ENCODE peak calls at places on chromosomes 6 and 20, in four cellular contexts. B is HepG2, Y is K562, D is GM12878. S is an unnamed sample.

GRCh38 chr6:45504947-45505346 is 127.2 kb upstream of the SUPT3H start:
- DNase-seq in D (no peak), B (no peak), Y (peak), S (peak)

GRCh38 chr6:82385102-82385501 is 21.5 kb downstream of the TPBG start:
- DNase-seq in D (no peak), B (no peak), Y (no peak), S (no peak)

GRCh38 chr6:71408966-71409723 is 120.5 kb downstream of the OGFRL1 start:
- DNase-seq in D (no peak), Y (no peak), B (no peak), S (no peak)

GRCh38 chr6:75272145-75272840 is 12.3 kb downstream of the TMEM30A start:
- DNase-seq in B (no peak), D (no peak), Y (no peak), S (no peak)

GRCh38 chr6:46465294-46466165 is 25.7 kb downstream of the RCAN2 start:
- DNase-seq in Y (no peak), D (no peak), B (no peak), S (no peak)

GRCh38 chr6:73282876-73283275 is 19.9 kb upstream of the KHDC1 start:
- DNase-seq in D (no peak), B (no peak), Y (no peak), S (no peak)

GRCh38 chr6:149063443-149063842 is 254.1 kb upstream of the TAB2 start:
- DNase-seq in D (no peak), Y (no peak), B (no peak), S (no peak)

GRCh38 chr6:105510746-105511145 is 107.9 kb upstream of the PREP start:
- DNase-seq in B (no peak), Y (no peak), D (no peak), S (no peak)

GRCh38 chr6:161261325-161261724 is 12.5 kb downstream of the AGPAT4 start:
- DNase-seq in D (no peak), B (no peak), Y (peak), S (no peak)

GRCh38 chr6:40552926-40553325 is 34.2 kb downstream of the LRFN2 start:
- DNase-seq in Y (no peak), D (no peak), B (no peak), S (no peak)

GRCh38 chr6:157921685-157922367 is 59.8 kb upstream of the SYNJ2 start:
- DNase-seq in B (no peak), D (no peak), Y (no peak), S (no peak)

GRCh38 chr20:44709380-44709779 is 5.8 kb upstream of the CCN5 start:
- DNase-seq in D (no peak), B (no peak), Y (no peak), S (no peak)

GRCh38 chr6:7145269-7146078 is 37.7 kb downstream of the RREB1 start:
- DNase-seq in B (no peak), Y (no peak), D (no peak), S (no peak)
- TF ChIP-seq NR2C2 in B (no peak), Y (no peak), D (no peak), S (no peak)

GRCh38 chr6:42369568-42369967 is 82.2 kb downstream of the TRERF1 start:
- DNase-seq in Y (peak), B (no peak), D (no peak), S (no peak)

GRCh38 chr6:42368156-42368555 is 83.6 kb downstream of the TRERF1 start:
- DNase-seq in B (no peak), Y (peak), D (no peak), S (no peak)

GRCh38 chr6:42366999-42367352 is 84.8 kb downstream of the TRERF1 start:
- DNase-seq in B (no peak), Y (no peak), D (no peak), S (no peak)

GRCh38 chr6:42366011-42366705 is 85.6 kb downstream of the TRERF1 start:
- DNase-seq in B (no peak), Y (no peak), D (no peak), S (no peak)

GRCh38 chr6:42367353-42368011 is 84.2 kb downstream of the TRERF1 start:
- DNase-seq in D (peak), Y (peak), B (no peak), S (no peak)
- TF ChIP-seq NR2C2 in D (no peak), Y (no peak), B (no peak), S (no peak)

GRCh38 chr20:25254986-25255680 is 7.2 kb downstream of the PYGB start:
- DNase-seq in Y (no peak), D (no peak), B (no peak), S (no peak)

GRCh38 chr20:25257130-25257529 is 9.2 kb downstream of the PYGB start:
- DNase-seq in Y (no peak), D (no peak), B (no peak), S (no peak)

GRCh38 chr20:25257756-25258462 is 10.0 kb downstream of the PYGB start:
- DNase-seq in D (no peak), Y (peak), B (no peak), S (no peak)

GRCh38 chr20:25254571-25254970 is 6.7 kb downstream of the PYGB start:
- DNase-seq in Y (no peak), D (no peak), B (no peak), S (no peak)

DNA sequence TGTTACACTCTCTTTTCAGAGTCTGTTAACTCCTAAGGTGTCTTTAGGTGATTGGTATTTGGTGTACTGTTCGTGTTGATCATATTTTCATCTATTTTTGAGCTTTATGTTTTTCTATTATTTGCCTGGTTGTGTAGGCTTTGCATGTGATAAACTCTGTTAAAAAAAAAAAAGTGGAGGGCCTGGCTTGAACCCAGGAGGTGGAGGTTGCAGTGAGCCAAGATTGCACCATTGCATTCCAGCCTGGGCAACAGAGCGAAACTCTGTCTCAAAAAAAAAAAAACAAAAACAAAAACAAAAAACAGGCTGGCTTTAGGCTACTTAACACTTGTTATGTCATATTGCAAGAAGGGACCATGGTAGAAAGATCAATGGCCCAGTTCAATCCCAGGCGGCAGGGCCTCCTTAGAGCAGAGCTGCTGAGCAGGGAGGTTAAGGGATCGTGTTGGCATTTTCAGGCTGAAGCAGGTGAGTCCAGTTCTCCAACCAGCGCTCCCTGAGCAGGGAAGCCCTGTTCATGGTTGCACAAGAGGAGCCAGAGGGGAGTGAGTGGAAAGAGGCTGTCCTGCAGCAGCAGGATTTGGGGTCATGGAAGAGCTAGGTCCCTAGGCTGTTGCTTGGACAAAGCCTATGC is 8.5 kb downstream of the PYGB start:
- DNase-seq in D (no peak), Y (no peak), B (no peak), S (no peak)
- TF ChIP-seq NR2C2 in D (no peak), Y (no peak), B (no peak), S (no peak)

GRCh38 chr20:51958099-51958498 is 155.8 kb upstream of the SALL4 start:
- DNase-seq in B (no peak), D (no peak), Y (no peak), S (no peak)

GRCh38 chr20:51960004-51960403 is 157.7 kb upstream of the SALL4 start:
- DNase-seq in Y (no peak), B (no peak), D (no peak), S (no peak)

GRCh38 chr20:51955756-51956155 is 153.4 kb upstream of the SALL4 start:
- DNase-seq in D (no peak), B (no peak), Y (no peak), S (no peak)

GRCh38 chr20:51961964-51962761 is 159.8 kb upstream of the SALL4 start:
- DNase-seq in Y (no peak), D (no peak), B (no peak), S (no peak)

DNA sequence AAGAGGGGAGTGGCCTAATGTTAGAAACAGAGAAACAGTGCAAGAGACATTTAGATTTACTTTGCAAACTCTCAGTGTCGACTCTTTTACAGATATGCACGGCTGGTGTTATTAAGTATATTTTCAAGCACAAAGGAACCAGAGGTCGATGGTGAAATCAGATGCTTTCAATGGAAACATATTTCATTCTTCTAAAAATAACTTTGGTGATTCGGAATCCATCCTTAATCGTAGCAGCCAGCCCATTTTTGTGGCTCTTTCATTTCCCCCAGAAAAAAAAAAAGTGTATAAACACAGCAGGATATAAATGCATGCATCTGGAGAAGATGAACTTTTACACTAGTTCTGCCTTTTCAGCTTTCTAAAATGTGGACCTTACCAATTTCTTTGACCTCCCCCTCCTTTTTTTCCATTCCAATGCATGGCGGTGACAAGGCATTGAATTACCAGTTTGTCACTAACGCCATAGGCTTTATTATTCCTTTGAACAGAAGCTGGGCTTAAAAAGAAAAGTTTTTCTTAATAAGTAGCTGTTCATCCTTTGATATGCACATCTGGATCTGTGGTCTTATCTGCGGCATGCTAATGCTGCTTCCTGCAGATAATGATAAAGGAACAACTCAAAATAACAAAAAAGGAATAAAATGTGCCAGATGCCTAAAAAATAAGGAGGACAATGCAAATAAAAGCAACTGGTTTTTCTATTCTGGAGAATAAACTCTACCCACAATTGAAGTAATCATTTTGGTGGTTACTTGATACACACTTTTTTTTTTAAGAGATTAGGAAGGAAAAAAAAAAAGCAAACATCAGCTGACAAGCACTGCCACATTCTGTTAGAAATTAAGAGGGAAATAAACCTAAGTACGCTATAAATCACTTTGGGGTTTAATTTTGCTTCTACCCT is 156.6 kb upstream of the SALL4 start:
- DNase-seq in D (no peak), B (no peak), Y (no peak), S (no peak)
- TF ChIP-seq NR2C2 in D (no peak), B (no peak), Y (no peak), S (no peak)

DNA sequence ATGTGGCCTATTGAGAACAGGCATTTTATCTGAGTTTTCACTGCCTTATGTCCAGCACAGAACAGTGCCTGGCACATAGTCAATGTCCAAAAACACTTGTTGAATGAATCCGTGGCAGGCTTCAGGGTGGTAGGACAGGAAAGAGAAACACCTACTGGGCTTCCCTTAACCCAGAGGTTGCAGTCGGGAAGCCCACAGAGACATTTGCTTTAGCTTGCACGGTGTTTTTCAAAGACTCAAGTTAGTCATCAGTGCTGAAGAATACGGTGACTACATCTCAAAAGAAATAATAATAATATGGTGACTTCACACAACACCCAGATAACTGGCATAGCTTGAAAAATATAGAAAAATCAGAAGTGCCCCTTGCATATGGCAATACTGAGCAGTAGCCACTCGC is 160.4 kb downstream of the CD83 start:
- DNase-seq in D (no peak), Y (no peak), B (no peak), S (no peak)
- TF ChIP-seq NR2C2 in D (no peak), Y (no peak), B (no peak), S (no peak)

GRCh38 chr6:36069573-36069972 is 42.0 kb downstream of the MAPK14 start:
- DNase-seq in D (no peak), Y (no peak), B (no peak), S (no peak)

GRCh38 chr6:36067374-36068011 is 39.9 kb downstream of the MAPK14 start:
- DNase-seq in Y (peak), B (no peak), D (no peak), S (no peak)

GRCh38 chr6:36066817-36067216 is 39.2 kb downstream of the MAPK14 start:
- DNase-seq in D (no peak), Y (no peak), B (no peak), S (no peak)

GRCh38 chr6:36068603-36069002 is 41.0 kb downstream of the MAPK14 start:
- DNase-seq in B (no peak), Y (no peak), D (no peak), S (no peak)

GRCh38 chr6:36068012-36068392 is 40.4 kb downstream of the MAPK14 start:
- DNase-seq in D (no peak), Y (no peak), B (no peak), S (no peak)
- TF ChIP-seq NR2C2 in D (no peak), Y (no peak), B (no peak), S (no peak)

GRCh38 chr20:46062621-46063020 is 27.1 kb downstream of the NCOA5 start:
- DNase-seq in Y (no peak), B (no peak), D (no peak), S (no peak)
- TF ChIP-seq NR2C2 in Y (no peak), B (no peak), D (no peak), S (no peak)

GRCh38 chr6:159610881-159611280 is 82.2 kb downstream of the SOD2 start:
- DNase-seq in B (no peak), Y (no peak), D (no peak), S (no peak)

GRCh38 chr6:159604443-159604956 is 88.5 kb downstream of the SOD2 start:
- DNase-seq in D (no peak), Y (no peak), B (no peak), S (no peak)

GRCh38 chr6:159606786-159607185 is 86.3 kb downstream of the SOD2 start:
- DNase-seq in Y (no peak), B (no peak), D (no peak), S (no peak)

GRCh38 chr6:159609813-159610212 is 83.2 kb downstream of the SOD2 start:
- DNase-seq in B (no peak), D (no peak), Y (no peak), S (no peak)

DNA sequence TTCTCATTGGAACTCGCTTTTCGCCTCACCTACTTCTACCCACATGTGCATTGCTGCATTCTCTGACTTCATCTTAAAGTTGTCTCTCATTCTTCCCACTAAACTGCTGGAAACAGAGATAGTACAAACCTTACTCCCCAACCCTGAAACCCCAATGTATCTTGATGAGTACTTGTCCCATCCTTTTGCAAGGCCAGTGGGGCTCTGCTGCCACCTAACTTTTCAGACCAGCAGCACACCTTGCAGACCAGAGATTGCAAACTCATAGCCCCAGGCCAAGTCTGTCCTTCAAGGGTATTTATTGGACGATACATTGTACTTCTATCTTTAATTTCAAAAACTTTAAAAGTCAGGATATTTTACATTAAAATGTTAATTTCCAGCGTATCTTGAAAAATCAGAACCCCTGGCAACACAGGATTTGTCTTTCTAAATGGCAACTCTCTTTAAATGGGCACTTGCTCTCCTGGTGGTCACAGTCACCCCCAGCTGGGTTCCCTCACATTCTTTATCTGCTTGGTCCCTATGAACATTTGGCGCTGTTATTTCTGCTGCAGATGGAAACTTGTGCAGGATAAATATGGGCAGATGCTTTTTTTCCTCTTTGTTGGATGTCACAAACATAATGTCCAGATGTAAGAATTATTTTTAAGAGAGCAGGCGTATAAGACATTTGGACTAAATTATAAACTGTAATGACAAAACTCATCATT is 83.9 kb downstream of the SOD2 start:
- DNase-seq in Y (peak), D (no peak), B (peak), S (peak)
- TF ChIP-seq NR2C2 in Y (no peak), D (no peak), B (no peak), S (no peak)

GRCh38 chr20:36468149-36469000 is 72.9 kb upstream of the MYL9 start:
- DNase-seq in Y (no peak), D (no peak), B (peak), S (no peak)
- TF ChIP-seq NR2C2 in Y (no peak), D (no peak), B (no peak), S (no peak)

GRCh38 chr20:49938173-49939163 is 2.3 kb downstream of the RNF114 start:
- DNase-seq in B (no peak), D (no peak), Y (no peak), S (no peak)
- TF ChIP-seq NR2C2 in B (no peak), D (no peak), Y (no peak), S (no peak)